ENCODE peak calls at places on chromosomes 5 and 9, in nine cellular contexts. I, R, K, A, U, N, B, Z and V are unnamed samples.

GRCh38 chr5:157548513-157549282 is 26.9 kb downstream of the ADAM19 start:
- DNase-seq in N (no peak), I (no peak), K (peak), U (no peak), R (peak), A (peak), Z (peak), B (peak), V (no peak)

GRCh38 chr9:76609285-76610008 is 150.5 kb downstream of the GCNT1 start:
- DNase-seq in A (no peak), U (no peak), N (no peak), I (no peak), Z (no peak), K (no peak), R (no peak), B (no peak), V (no peak)

GRCh38 chr5:58548104-58548503 is 34.8 kb upstream of the RAB3C start:
- DNase-seq in N (no peak), K (no peak), Z (no peak), B (no peak), U (no peak), I (no peak), A (no peak), R (no peak), V (no peak)

GRCh38 chr5:99379187-99379586 is 450.4 kb upstream of the CHD1 start:
- DNase-seq in I (no peak), A (no peak), R (no peak), K (no peak), Z (no peak), N (no peak), B (no peak), U (no peak), V (no peak)

GRCh38 chr5:6686916-6687409 is 26.3 kb upstream of the TENT4A start:
- DNase-seq in B (peak), U (no peak), N (no peak), A (peak), Z (peak), K (no peak), I (no peak), R (no peak), V (peak)

GRCh38 chr5:171806976-171807823 is 21.6 kb downstream of the SMIM23 start:
- DNase-seq in Z (no peak), K (no peak), A (peak), B (no peak), U (no peak), R (no peak), N (no peak), I (no peak), V (no peak)

GRCh38 chr9:35517136-35517535 is 27.2 kb downstream of the RUSC2 start:
- DNase-seq in I (no peak), R (no peak), A (no peak), K (no peak), Z (no peak), B (no peak), U (no peak), N (no peak), V (no peak)

GRCh38 chr9:89366711-89367110 is 48.4 kb downstream of the SECISBP2 start:
- DNase-seq in B (peak), Z (no peak), R (no peak), A (no peak), I (no peak), N (no peak), U (no peak), K (no peak), V (no peak)

GRCh38 chr9:81472701-81473100 is 216.6 kb downstream of the TLE1 start:
- DNase-seq in I (no peak), R (no peak), U (no peak), B (no peak), K (no peak), A (no peak), N (no peak), Z (no peak), V (peak)

GRCh38 chr5:170612256-170612656 is 108.4 kb downstream of the KCNIP1 start:
- DNase-seq in U (no peak), I (no peak), Z (no peak), K (no peak), R (no peak), A (no peak), N (no peak), B (no peak), V (peak)

GRCh38 chr5:175264406-175264805 is 179.6 kb downstream of the DRD1 start:
- DNase-seq in N (no peak), A (no peak), U (no peak), K (no peak), Z (no peak), R (no peak), B (no peak), I (no peak), V (no peak)

GRCh38 chr5:16931334-16932110 is 4.6 kb downstream of the MYO10 start:
- DNase-seq in U (no peak), N (no peak), I (peak), B (no peak), A (peak), Z (no peak), K (no peak), R (no peak), V (no peak)

GRCh38 chr5:122229551-122229950 is 82.5 kb upstream of the SNCAIP start:
- DNase-seq in Z (no peak), R (no peak), U (no peak), A (no peak), I (no peak), K (no peak), N (no peak), B (no peak), V (no peak)

GRCh38 chr5:66992547-66992946 is 204.1 kb downstream of the CD180 start:
- DNase-seq in B (no peak), U (no peak), A (no peak), R (no peak), I (no peak), Z (no peak), N (no peak), K (no peak), V (no peak)

GRCh38 chr5:168552146-168552545 is 23.0 kb downstream of the FBLL1 start:
- DNase-seq in R (no peak), K (no peak), B (peak), Z (peak), N (no peak), I (no peak), U (no peak), A (peak), V (no peak)

GRCh38 chr5:126597156-126597555 is 2.1 kb upstream of the ALDH7A1 start:
- DNase-seq in N (no peak), A (peak), Z (peak), K (no peak), R (no peak), U (no peak), I (no peak), B (peak), V (no peak)

GRCh38 chr5:121384359-121384758 is 467.3 kb upstream of the FTMT start:
- DNase-seq in Z (no peak), B (no peak), U (no peak), N (no peak), K (no peak), I (no peak), A (no peak), R (no peak), V (no peak)

GRCh38 chr5:73201547-73202513 is 28.8 kb downstream of the TMEM174 start:
- DNase-seq in K (no peak), B (peak), I (peak), Z (peak), R (peak), A (peak), U (peak), N (peak), V (peak)

GRCh38 chr9:116048072-116048471 is 105.5 kb upstream of the PAPPA start:
- DNase-seq in R (no peak), I (no peak), Z (no peak), B (no peak), A (no peak), K (no peak), N (no peak), U (no peak), V (no peak)

GRCh38 chr9:116057371-116057770 is 96.2 kb upstream of the PAPPA start:
- DNase-seq in R (no peak), Z (no peak), I (no peak), U (no peak), A (no peak), N (no peak), K (no peak), B (no peak), V (no peak)

GRCh38 chr9:116049506-116049905 is 104.1 kb upstream of the PAPPA start:
- DNase-seq in K (no peak), Z (no peak), U (no peak), I (no peak), N (no peak), A (no peak), B (no peak), R (no peak), V (no peak)

GRCh38 chr9:116055536-116055935 is 98.1 kb upstream of the PAPPA start:
- DNase-seq in Z (no peak), U (no peak), I (no peak), R (no peak), N (no peak), B (no peak), K (no peak), A (no peak), V (no peak)

GRCh38 chr9:116051528-116051927 is 102.1 kb upstream of the PAPPA start:
- DNase-seq in B (no peak), Z (no peak), I (no peak), N (no peak), R (no peak), K (no peak), A (no peak), U (no peak), V (no peak)
- TF ChIP-seq CTCF in B (no peak), Z (no peak), I (no peak), N (no peak), R (no peak), K (no peak), A (no peak), U (no peak), V (peak)

GRCh38 chr5:10723519-10723918 is 37.5 kb downstream of the DAP start:
- DNase-seq in Z (no peak), B (no peak), R (no peak), N (no peak), A (no peak), I (no peak), K (no peak), U (no peak), V (no peak)

GRCh38 chr5:10725636-10726035 is 35.4 kb downstream of the DAP start:
- DNase-seq in B (no peak), A (no peak), U (no peak), K (no peak), I (no peak), R (no peak), Z (no peak), N (no peak), V (no peak)

GRCh38 chr5:10726913-10727517 is 34.0 kb downstream of the DAP start:
- DNase-seq in B (no peak), A (no peak), U (no peak), Z (no peak), I (no peak), K (no peak), N (no peak), R (no peak), V (no peak)

GRCh38 chr5:10726179-10726912 is 34.7 kb downstream of the DAP start:
- DNase-seq in A (no peak), U (no peak), I (no peak), N (no peak), R (no peak), Z (no peak), B (no peak), K (no peak), V (no peak)

DNA sequence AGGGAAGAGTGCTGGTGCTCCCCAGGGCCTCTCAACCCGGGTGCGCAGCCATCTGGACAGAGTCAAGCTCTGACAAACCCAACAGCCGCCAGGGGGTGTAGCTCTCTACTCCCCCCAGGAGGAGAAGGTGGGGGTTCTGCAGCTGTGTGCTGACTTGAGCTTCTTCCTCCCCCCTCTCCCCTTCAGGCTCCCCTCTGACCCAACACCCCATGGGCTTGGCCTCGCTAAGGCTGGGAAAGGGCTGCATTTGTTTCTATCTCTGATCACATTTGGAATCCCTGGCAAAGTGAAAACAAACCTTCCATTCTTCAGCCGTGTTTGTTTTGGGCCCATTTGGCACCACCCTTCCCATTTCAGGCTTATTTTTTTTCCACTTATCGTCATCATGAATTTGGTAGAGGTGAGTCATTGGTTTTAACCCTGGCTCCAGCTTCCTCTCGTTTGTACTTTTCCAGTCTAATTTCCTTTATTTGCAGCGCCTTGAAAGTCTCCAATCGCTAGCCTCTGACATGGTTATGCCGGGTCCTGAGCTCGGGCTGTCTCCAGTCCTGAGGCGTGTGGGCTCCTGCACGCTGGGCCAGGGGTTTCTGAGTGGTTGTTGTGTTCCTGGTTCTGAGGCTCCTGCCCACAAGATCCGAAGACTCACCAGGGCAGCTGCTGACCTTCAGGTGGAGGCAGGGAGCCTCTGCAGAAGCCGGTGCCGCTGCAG is 36.1 kb downstream of the DAP start:
- DNase-seq in A (peak), N (peak), I (no peak), B (peak), K (peak), U (no peak), R (peak), Z (peak), V (peak)
- TF ChIP-seq CTCF in A (peak), N (peak), I (no peak), B (peak), K (no peak), U (no peak), R (peak), Z (peak), V (peak)

GRCh38 chr9:91750343-91750742 is 199.7 kb downstream of the ROR2 start:
- DNase-seq in Z (no peak), K (no peak), U (no peak), I (no peak), A (no peak), B (no peak), R (no peak), N (no peak), V (peak)
- TF ChIP-seq CTCF in Z (no peak), K (no peak), U (no peak), I (no peak), A (no peak), B (no peak), R (no peak), N (no peak), V (no peak)

GRCh38 chr9:130058154-130058553 is 4.4 kb downstream of the GPR107 start:
- DNase-seq in Z (peak), U (no peak), I (no peak), R (no peak), B (no peak), N (no peak), K (no peak), A (no peak), V (no peak)
- TF ChIP-seq CTCF in Z (peak), U (peak), I (no peak), R (no peak), B (peak), N (no peak), K (no peak), A (peak), V (peak)

DNA sequence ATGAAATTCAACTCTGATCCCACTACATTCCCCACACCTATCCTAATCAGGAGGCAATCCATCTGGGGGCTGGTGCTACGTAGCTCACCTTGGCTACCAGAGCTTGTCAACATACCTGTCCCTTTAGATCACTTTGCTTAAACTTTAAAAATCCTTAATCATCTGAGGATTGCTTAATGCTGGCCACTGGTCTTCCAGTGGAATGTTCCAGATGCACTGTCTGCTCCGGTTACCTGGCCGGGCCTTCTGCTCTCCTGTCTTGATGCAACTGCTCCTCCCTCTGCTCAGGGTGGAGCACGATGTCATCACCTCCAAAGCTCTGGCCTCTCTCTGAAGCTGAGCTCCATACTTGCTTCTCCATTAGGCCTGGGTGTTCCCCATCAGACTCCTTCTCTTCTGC is 106.6 kb upstream of the OTULINL start:
- DNase-seq in I (no peak), R (no peak), K (no peak), Z (no peak), N (no peak), A (no peak), U (no peak), B (no peak), V (no peak)
- TF ChIP-seq CTCF in I (no peak), R (no peak), K (no peak), Z (no peak), N (no peak), A (no peak), U (no peak), B (no peak), V (no peak)